ENCODE peak calls at places on chromosomes 6 and 20, in six cellular contexts. B is esophagus squamous epithelium, P is cardiac fibroblast, E is epithelial cell of esophagus, X is endodermal cell, F is AG04450. K is an unnamed sample.

GRCh38 chr20:10644458-10645204 is 29.2 kb downstream of the JAG1 start:
- DNase-seq in P (no peak), F (no peak), B (no peak), E (no peak), X (no peak), K (no peak)

GRCh38 chr6:1792989-1793388 is 183.3 kb downstream of the FOXC1 start:
- DNase-seq in X (peak; percentile 80), E (peak; percentile 53), P (peak; percentile 39), B (no peak), F (no peak), K (no peak)

GRCh38 chr6:134446228-134446848 is 128.4 kb upstream of the SGK1 start:
- DNase-seq in P (peak; percentile 51), X (no peak), F (no peak), B (no peak), E (peak; percentile 59), K (peak; percentile 48)

GRCh38 chr6:158595223-158595622 is 35.3 kb downstream of the TMEM181 start:
- DNase-seq in F (no peak), B (no peak), X (no peak), P (peak; percentile 7), E (peak; percentile 15), K (no peak)

GRCh38 chr20:47781631-47782030 is 3.6 kb downstream of the SULF2 start:
- DNase-seq in X (no peak), B (no peak), P (no peak), F (no peak), E (no peak), K (no peak)

GRCh38 chr6:53679446-53679933 is 13.9 kb upstream of the KLHL31 start:
- DNase-seq in X (peak; percentile 70), P (peak; percentile 68), B (no peak), E (peak; percentile 56), F (no peak), K (peak; percentile 19)

GRCh38 chr6:34593741-34594140 is 37.6 kb upstream of the SPDEF start:
- DNase-seq in B (no peak), F (no peak), X (peak; percentile 22), P (no peak), E (peak; percentile 29), K (no peak)

GRCh38 chr6:54737247-54737646 is 109.3 kb upstream of the FAM83B start:
- DNase-seq in F (no peak), E (no peak), B (no peak), X (peak; percentile 81), P (peak; percentile 4), K (no peak)

GRCh38 chr20:62299666-62300236 is 3.0 kb upstream of the ADRM1 start:
- DNase-seq in F (no peak), P (no peak), B (no peak), X (no peak), E (no peak), K (no peak)

GRCh38 chr20:35561268-35561667 is 19.4 kb downstream of the ERGIC3 start:
- DNase-seq in P (peak; percentile 39), F (peak; percentile 4), E (peak; percentile 33), X (peak; percentile 87), B (no peak), K (no peak)

GRCh38 chr6:30101423-30101938 is 11.4 kb downstream of the TRIM31 start:
- DNase-seq in B (no peak), X (no peak), P (peak; percentile 7), F (no peak), E (peak; percentile 31), K (no peak)

GRCh38 chr6:64679411-64679810 is 1027.6 kb downstream of the EYS start:
- DNase-seq in F (no peak), E (peak; percentile 4), P (no peak), B (no peak), X (no peak), K (no peak)

GRCh38 chr6:38495511-38495910 is 144.2 kb downstream of the BTBD9 start:
- DNase-seq in F (no peak), X (no peak), P (no peak), B (no peak), E (no peak), K (no peak)

GRCh38 chr20:35568645-35569044 is 26.8 kb downstream of the ERGIC3 start:
- DNase-seq in X (peak; percentile 82), P (no peak), F (no peak), E (peak; percentile 47), B (no peak), K (no peak)

GRCh38 chr6:140271759-140272377 is 897.4 kb upstream of the CITED2 start:
- DNase-seq in P (no peak), B (no peak), E (no peak), F (no peak), X (no peak), K (no peak)

GRCh38 chr20:37081717-37082289 is 14.0 kb downstream of the RBL1 start:
- DNase-seq in X (peak; percentile 60), F (no peak), E (no peak), P (no peak), B (no peak), K (no peak)

GRCh38 chr20:14415492-14415891 is 78.1 kb upstream of the FLRT3 start:
- DNase-seq in B (no peak), F (no peak), P (no peak), X (no peak), E (no peak), K (no peak)

GRCh38 chr6:21337263-21337662 is 256.3 kb upstream of the SOX4 start:
- DNase-seq in E (no peak), F (no peak), X (no peak), P (no peak), B (no peak), K (no peak)

GRCh38 chr6:107637914-107638313 is 148.0 kb downstream of the SOBP start:
- DNase-seq in P (no peak), F (no peak), X (no peak), E (no peak), B (no peak), K (no peak)

GRCh38 chr20:59825563-59825920 is 107.9 kb downstream of the SYCP2 start:
- DNase-seq in E (no peak), B (no peak), P (no peak), F (no peak), X (no peak), K (no peak)

GRCh38 chr6:69865126-69865525 is 1.2 kb upstream of the COL19A1 start:
- DNase-seq in X (no peak), E (peak; percentile 60), P (peak; percentile 79), B (no peak), F (no peak), K (no peak)

GRCh38 chr20:4702562-4703280 is 19.0 kb upstream of the PRND start:
- DNase-seq in P (no peak), F (no peak), E (peak; percentile 51), B (no peak), X (peak; percentile 47), K (no peak)

GRCh38 chr6:19417713-19418112 is 419.5 kb upstream of the ID4 start:
- DNase-seq in X (no peak), E (peak; percentile 91), P (peak; percentile 79), B (no peak), F (no peak), K (no peak)

GRCh38 chr6:1091905-1092304 is 220.0 kb upstream of the FOXQ1 start:
- DNase-seq in B (no peak), X (no peak), P (no peak), E (no peak), F (no peak), K (no peak)

GRCh38 chr6:129501401-129502051 is 208.5 kb downstream of the ARHGAP18 start:
- DNase-seq in E (peak; percentile 93), P (peak; percentile 97), X (peak; percentile 52), F (peak; percentile 89), B (no peak), K (peak; percentile 98)

GRCh38 chr6:75526502-75527127 is 33.0 kb upstream of the FILIP1 start:
- DNase-seq in P (peak; percentile 89), E (peak; percentile 78), X (peak; percentile 79), F (peak; percentile 34), B (no peak), K (peak; percentile 71)

GRCh38 chr6:46190889-46191288 is 20.1 kb upstream of the ENPP5 start:
- DNase-seq in X (no peak), E (no peak), P (no peak), B (no peak), F (no peak), K (no peak)

GRCh38 chr6:157985378-157986155 is 3.9 kb downstream of the SYNJ2 start:
- DNase-seq in X (peak; percentile 71), F (no peak), E (peak; percentile 38), B (no peak), P (no peak), K (no peak)

DNA sequence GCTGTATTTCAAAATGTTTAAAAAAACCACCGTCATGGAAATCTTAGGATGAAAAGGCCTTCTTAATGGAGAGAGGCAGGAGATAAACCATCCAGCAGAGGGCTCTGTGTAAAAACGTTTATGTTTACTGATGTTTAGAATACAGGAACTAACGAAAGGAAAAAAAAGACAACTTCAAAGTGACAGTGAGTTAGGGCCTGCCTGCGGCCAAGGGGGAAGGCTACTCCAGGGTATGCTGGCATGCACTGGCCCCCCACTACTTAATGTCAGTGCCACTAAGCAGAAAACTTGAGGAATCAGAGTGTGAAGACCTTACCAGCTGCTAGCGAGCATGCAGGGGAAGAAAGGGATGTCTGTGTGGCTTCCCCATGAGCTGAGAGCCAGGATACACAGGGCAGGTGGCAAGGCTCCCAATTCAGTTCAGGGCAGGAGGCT is 47.7 kb downstream of the AKAP7 start:
- DNase-seq in F (no peak), X (peak; percentile 73), P (peak; percentile 65), B (no peak), E (peak; percentile 35), K (peak; percentile 15)
- H3K4me3 ChIP-seq in F (no peak overlapping the region), X (no peak overlapping the region), P (no peak overlapping the region), B (no peak overlapping the region), E (no peak overlapping the region), K (no peak overlapping the region)

GRCh38 chr20:53971096-53971683 is 99.2 kb downstream of the BCAS1 start:
- DNase-seq in B (no peak), F (no peak), X (no peak), P (no peak), E (no peak), K (no peak)
- TF ChIP-seq CTCF in B (no peak), F (no peak), X (no peak), P (no peak), E (no peak), K (no peak)

GRCh38 chr20:8094415-8094818 is 37.6 kb upstream of the PLCB1 start:
- DNase-seq in P (peak; percentile 89), X (no peak), B (no peak), F (no peak), E (no peak), K (peak; percentile 54)

GRCh38 chr20:8094845-8095244 is 37.2 kb upstream of the PLCB1 start:
- DNase-seq in P (peak; percentile 95), X (no peak), E (peak; percentile 61), F (no peak), B (no peak), K (no peak)

GRCh38 chr20:8095648-8096572 is 36.2 kb upstream of the PLCB1 start:
- DNase-seq in E (peak; percentile 28), P (peak; percentile 91), X (no peak), B (no peak), F (no peak), K (no peak)

DNA sequence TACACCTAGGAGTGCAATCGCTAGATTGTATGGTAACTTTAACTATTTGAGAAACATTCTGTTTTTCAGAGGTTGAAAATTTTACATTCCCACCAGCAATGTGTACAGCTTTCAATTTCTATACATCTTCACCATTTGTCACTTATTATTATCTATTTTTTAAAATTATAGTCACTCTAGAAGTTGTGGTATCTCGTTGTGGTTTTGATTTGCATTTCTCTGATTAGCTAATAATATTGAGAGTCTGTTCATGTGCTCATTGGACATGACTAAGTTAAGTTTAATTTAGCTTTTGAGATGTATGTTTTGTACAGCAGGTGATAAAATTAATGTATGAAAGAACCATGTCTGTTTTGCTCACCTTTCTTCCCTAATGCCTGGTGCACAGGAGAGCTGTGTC is 34.8 kb upstream of the PLCB1 start:
- DNase-seq in P (no peak), B (no peak), F (no peak), E (no peak), X (no peak), K (no peak)
- H3K4me3 ChIP-seq in P (no peak overlapping the region), B (no peak overlapping the region), F (no peak overlapping the region), E (no peak overlapping the region), X (no peak overlapping the region), K (no peak overlapping the region)

GRCh38 chr6:5422321-5422915 is 161.1 kb downstream of the FARS2 start:
- DNase-seq in P (peak; percentile 60), E (peak; percentile 58), B (no peak), X (peak; percentile 86), F (peak; percentile 21), K (peak; percentile 28)
- TF ChIP-seq CTCF in P (peak; percentile 74), E (peak; percentile 84), B (no peak), X (peak; percentile 88), F (peak; percentile 78), K (peak; percentile 84)